ENCODE peak calls at places on chromosomes 2 and 18, in five cellular contexts. T, X, W, P and S are unnamed samples.
A peak's percentile ranks its signal among the peaks of the same experiment; 100 is the strongest.

GRCh38 chr2:6911721-6912120 is 5.5 kb upstream of the RNF144A start:
- DNase-seq in T (no peak), P (no peak), W (no peak), X (no peak), S (no peak)

GRCh38 chr2:199704358-199705238 is 146.4 kb downstream of the FTCDNL1 start:
- DNase-seq in X (peak; percentile 13), T (no peak), W (no peak), P (peak; percentile 47), S (no peak)

GRCh38 chr18:42611134-42611533 is 504.4 kb downstream of the RIT2 start:
- DNase-seq in X (no peak), P (no peak), T (no peak), W (no peak), S (no peak)

GRCh38 chr18:58390399-58390798 is 238.5 kb downstream of the ALPK2 start:
- DNase-seq in W (no peak), P (no peak), T (no peak), X (no peak), S (no peak)

GRCh38 chr2:40448476-40449079 is 3.3 kb downstream of the SLC8A1 start:
- DNase-seq in X (peak; percentile 71), T (no peak), P (no peak), W (no peak), S (no peak)

GRCh38 chr2:159907914-159908313 is 109.9 kb upstream of the CD302 start:
- DNase-seq in X (no peak), W (no peak), P (no peak), T (no peak), S (no peak)

GRCh38 chr2:120425014-120425413 is 79.1 kb downstream of the INHBB start:
- DNase-seq in W (no peak), X (no peak), T (no peak), P (no peak), S (no peak)

GRCh38 chr2:239025081-239025801 is 177.4 kb downstream of the TWIST2 start:
- DNase-seq in P (no peak), T (no peak), X (peak; percentile 75), W (peak; percentile 38), S (peak; percentile 21)

GRCh38 chr2:177603734-177604133 is 211.2 kb downstream of the AGPS start:
- DNase-seq in P (no peak), T (no peak), W (no peak), X (no peak), S (no peak)

GRCh38 chr2:10266133-10266620 is 36.5 kb upstream of the HPCAL1 start:
- DNase-seq in T (no peak), W (no peak), P (no peak), X (peak; percentile 62), S (no peak)

GRCh38 chr2:202096736-202097135 is 23.7 kb downstream of the KIAA2012 start:
- DNase-seq in W (no peak), X (peak; percentile 71), T (no peak), P (no peak), S (no peak)

GRCh38 chr18:78871631-78872030 is 108.0 kb upstream of the SALL3 start:
- DNase-seq in X (no peak), T (no peak), W (no peak), P (no peak), S (no peak)

GRCh38 chr18:59419386-59419785 is 60.3 kb upstream of the LMAN1 start:
- DNase-seq in P (no peak), T (no peak), W (no peak), X (peak; percentile 72), S (no peak)

GRCh38 chr18:63676526-63676925 is 14.8 kb upstream of the SERPINB3 start:
- DNase-seq in T (no peak), X (no peak), W (no peak), P (no peak), S (no peak)

GRCh38 chr2:44770221-44771187 is 171.0 kb upstream of the SIX3 start:
- DNase-seq in W (no peak), T (no peak), P (no peak), X (no peak), S (no peak)

GRCh38 chr2:71882949-71883472 is 264.7 kb downstream of the CYP26B1 start:
- DNase-seq in P (no peak), X (peak; percentile 98), T (peak; percentile 32), W (peak; percentile 38), S (peak; percentile 23)

GRCh38 chr2:60294901-60295590 is 258.4 kb downstream of the BCL11A start:
- DNase-seq in T (no peak), P (no peak), X (no peak), W (no peak), S (no peak)

GRCh38 chr2:158968396-158969161 is at the start of gene TANC1:
- DNase-seq in X (peak; percentile 98), T (peak; percentile 63), P (peak; percentile 86), W (peak; percentile 63), S (no peak)